ENCODE peak calls at places on chromosome 10, in nine cellular contexts. One of them, this sample, is unnamed.

GRCh38 chr10:122469848-122470247 is 8.5 kb downstream of the HTRA1 start:
- DNase-seq in AG09309: no peak
- DNase-seq in HTR-8/SVneo: no peak
- DNase-seq in bronchial epithelial cell: no peak
- DNase-seq in lung: no peak
- DNase-seq in activated T-helper 1 cell treated with anti-CD3 and anti-CD28 coated beads, Interleukin-12 subunit alpha, Interleukin-12 subunit beta, Interleukin-2, Interleukin-4 antibody, amounts not matched to agents 30 ng/mL and 10 ng/mL and 1 ng/mL, durations not matched to agents 14 hours and 24 hours and 36 hours: no peak
- DNase-seq in activated CD4-positive, alpha-beta T cell treated with anti-CD3 and anti-CD28 coated beads, Interleukin-2, amount 50 U/mL, for 1 hour: no peak
- DNase-seq in tibial artery: no peak
- DNase-seq in fibroblast of lung: no peak
- DNase-seq in this sample: no peak

GRCh38 chr10:14412624-14413023 is 81.9 kb upstream of the FRMD4A start:
- DNase-seq in AG09309: no peak
- DNase-seq in HTR-8/SVneo: no peak
- DNase-seq in bronchial epithelial cell: no peak
- DNase-seq in lung: no peak
- DNase-seq in activated T-helper 1 cell treated with anti-CD3 and anti-CD28 coated beads, Interleukin-12 subunit alpha, Interleukin-12 subunit beta, Interleukin-2, Interleukin-4 antibody, amounts not matched to agents 30 ng/mL and 10 ng/mL and 1 ng/mL, durations not matched to agents 14 hours and 24 hours and 36 hours: no peak
- DNase-seq in activated CD4-positive, alpha-beta T cell treated with anti-CD3 and anti-CD28 coated beads, Interleukin-2, amount 50 U/mL, for 1 hour: no peak
- DNase-seq in tibial artery: no peak
- DNase-seq in fibroblast of lung: no peak
- DNase-seq in this sample: no peak

GRCh38 chr10:37535459-37536246 is 321.8 kb downstream of the ZNF248 start:
- DNase-seq in AG09309: no peak
- DNase-seq in HTR-8/SVneo: peak
- DNase-seq in bronchial epithelial cell: no peak
- DNase-seq in lung: no peak
- DNase-seq in activated T-helper 1 cell treated with anti-CD3 and anti-CD28 coated beads, Interleukin-12 subunit alpha, Interleukin-12 subunit beta, Interleukin-2, Interleukin-4 antibody, amounts not matched to agents 30 ng/mL and 10 ng/mL and 1 ng/mL, durations not matched to agents 14 hours and 24 hours and 36 hours: no peak
- DNase-seq in activated CD4-positive, alpha-beta T cell treated with anti-CD3 and anti-CD28 coated beads, Interleukin-2, amount 50 U/mL, for 1 hour: no peak
- DNase-seq in tibial artery: no peak
- DNase-seq in fibroblast of lung: no peak
- DNase-seq in this sample: no peak

GRCh38 chr10:75417522-75417927 is 13.9 kb upstream of the LRMDA start:
- DNase-seq in AG09309: no peak
- DNase-seq in HTR-8/SVneo: no peak
- DNase-seq in bronchial epithelial cell: peak
- DNase-seq in lung: no peak
- DNase-seq in activated T-helper 1 cell treated with anti-CD3 and anti-CD28 coated beads, Interleukin-12 subunit alpha, Interleukin-12 subunit beta, Interleukin-2, Interleukin-4 antibody, amounts not matched to agents 30 ng/mL and 10 ng/mL and 1 ng/mL, durations not matched to agents 14 hours and 24 hours and 36 hours: no peak
- DNase-seq in activated CD4-positive, alpha-beta T cell treated with anti-CD3 and anti-CD28 coated beads, Interleukin-2, amount 50 U/mL, for 1 hour: no peak
- DNase-seq in tibial artery: no peak
- DNase-seq in fibroblast of lung: peak
- DNase-seq in this sample: no peak

GRCh38 chr10:72659694-72660093 is 32.2 kb upstream of the MCU start:
- DNase-seq in AG09309: no peak
- DNase-seq in HTR-8/SVneo: no peak
- DNase-seq in bronchial epithelial cell: no peak
- DNase-seq in lung: no peak
- DNase-seq in activated T-helper 1 cell treated with anti-CD3 and anti-CD28 coated beads, Interleukin-12 subunit alpha, Interleukin-12 subunit beta, Interleukin-2, Interleukin-4 antibody, amounts not matched to agents 30 ng/mL and 10 ng/mL and 1 ng/mL, durations not matched to agents 14 hours and 24 hours and 36 hours: no peak
- DNase-seq in activated CD4-positive, alpha-beta T cell treated with anti-CD3 and anti-CD28 coated beads, Interleukin-2, amount 50 U/mL, for 1 hour: no peak
- DNase-seq in tibial artery: no peak
- DNase-seq in fibroblast of lung: peak
- DNase-seq in this sample: no peak

GRCh38 chr10:47045331-47045861 is 134.2 kb downstream of the PTPN20 start:
- DNase-seq in AG09309: no peak
- DNase-seq in HTR-8/SVneo: no peak
- DNase-seq in bronchial epithelial cell: no peak
- DNase-seq in lung: no peak
- DNase-seq in activated T-helper 1 cell treated with anti-CD3 and anti-CD28 coated beads, Interleukin-12 subunit alpha, Interleukin-12 subunit beta, Interleukin-2, Interleukin-4 antibody, amounts not matched to agents 30 ng/mL and 10 ng/mL and 1 ng/mL, durations not matched to agents 14 hours and 24 hours and 36 hours: no peak
- DNase-seq in activated CD4-positive, alpha-beta T cell treated with anti-CD3 and anti-CD28 coated beads, Interleukin-2, amount 50 U/mL, for 1 hour: no peak
- DNase-seq in tibial artery: no peak
- DNase-seq in fibroblast of lung: no peak
- DNase-seq in this sample: peak

GRCh38 chr10:96995851-96996250 is 163.8 kb downstream of the LCOR start:
- DNase-seq in AG09309: no peak
- DNase-seq in HTR-8/SVneo: peak
- DNase-seq in bronchial epithelial cell: peak
- DNase-seq in lung: no peak
- DNase-seq in activated T-helper 1 cell treated with anti-CD3 and anti-CD28 coated beads, Interleukin-12 subunit alpha, Interleukin-12 subunit beta, Interleukin-2, Interleukin-4 antibody, amounts not matched to agents 30 ng/mL and 10 ng/mL and 1 ng/mL, durations not matched to agents 14 hours and 24 hours and 36 hours: no peak
- DNase-seq in activated CD4-positive, alpha-beta T cell treated with anti-CD3 and anti-CD28 coated beads, Interleukin-2, amount 50 U/mL, for 1 hour: no peak
- DNase-seq in tibial artery: no peak
- DNase-seq in fibroblast of lung: peak
- DNase-seq in this sample: no peak

GRCh38 chr10:68856352-68856751 is 29.0 kb downstream of the STOX1 start:
- DNase-seq in AG09309: no peak
- DNase-seq in HTR-8/SVneo: no peak
- DNase-seq in bronchial epithelial cell: no peak
- DNase-seq in lung: no peak
- DNase-seq in activated T-helper 1 cell treated with anti-CD3 and anti-CD28 coated beads, Interleukin-12 subunit alpha, Interleukin-12 subunit beta, Interleukin-2, Interleukin-4 antibody, amounts not matched to agents 30 ng/mL and 10 ng/mL and 1 ng/mL, durations not matched to agents 14 hours and 24 hours and 36 hours: no peak
- DNase-seq in activated CD4-positive, alpha-beta T cell treated with anti-CD3 and anti-CD28 coated beads, Interleukin-2, amount 50 U/mL, for 1 hour: no peak
- DNase-seq in tibial artery: no peak
- DNase-seq in fibroblast of lung: no peak
- DNase-seq in this sample: no peak

GRCh38 chr10:3774814-3775670 is 10.0 kb downstream of the KLF6 start:
- DNase-seq in AG09309: no peak
- DNase-seq in HTR-8/SVneo: no peak
- DNase-seq in bronchial epithelial cell: peak
- DNase-seq in lung: no peak
- DNase-seq in activated T-helper 1 cell treated with anti-CD3 and anti-CD28 coated beads, Interleukin-12 subunit alpha, Interleukin-12 subunit beta, Interleukin-2, Interleukin-4 antibody, amounts not matched to agents 30 ng/mL and 10 ng/mL and 1 ng/mL, durations not matched to agents 14 hours and 24 hours and 36 hours: no peak
- DNase-seq in activated CD4-positive, alpha-beta T cell treated with anti-CD3 and anti-CD28 coated beads, Interleukin-2, amount 50 U/mL, for 1 hour: no peak
- DNase-seq in tibial artery: peak
- DNase-seq in fibroblast of lung: peak
- DNase-seq in this sample: peak

GRCh38 chr10:44071479-44071878 is 313.4 kb downstream of the CXCL12 start:
- DNase-seq in AG09309: peak
- DNase-seq in HTR-8/SVneo: no peak
- DNase-seq in bronchial epithelial cell: no peak
- DNase-seq in lung: no peak
- DNase-seq in activated T-helper 1 cell treated with anti-CD3 and anti-CD28 coated beads, Interleukin-12 subunit alpha, Interleukin-12 subunit beta, Interleukin-2, Interleukin-4 antibody, amounts not matched to agents 30 ng/mL and 10 ng/mL and 1 ng/mL, durations not matched to agents 14 hours and 24 hours and 36 hours: no peak
- DNase-seq in activated CD4-positive, alpha-beta T cell treated with anti-CD3 and anti-CD28 coated beads, Interleukin-2, amount 50 U/mL, for 1 hour: no peak
- DNase-seq in tibial artery: no peak
- DNase-seq in fibroblast of lung: peak
- DNase-seq in this sample: no peak

GRCh38 chr10:72274730-72275350 is 1.1 kb downstream of the DDIT4 start:
- DNase-seq in AG09309: no peak
- DNase-seq in HTR-8/SVneo: no peak
- DNase-seq in bronchial epithelial cell: no peak
- DNase-seq in lung: peak
- DNase-seq in activated T-helper 1 cell treated with anti-CD3 and anti-CD28 coated beads, Interleukin-12 subunit alpha, Interleukin-12 subunit beta, Interleukin-2, Interleukin-4 antibody, amounts not matched to agents 30 ng/mL and 10 ng/mL and 1 ng/mL, durations not matched to agents 14 hours and 24 hours and 36 hours: peak
- DNase-seq in activated CD4-positive, alpha-beta T cell treated with anti-CD3 and anti-CD28 coated beads, Interleukin-2, amount 50 U/mL, for 1 hour: peak
- DNase-seq in tibial artery: peak
- DNase-seq in fibroblast of lung: peak
- DNase-seq in this sample: peak

GRCh38 chr10:97687785-97688781 is 1.0 kb upstream of the AVPI1 start:
- DNase-seq in AG09309: peak
- DNase-seq in HTR-8/SVneo: no peak
- DNase-seq in bronchial epithelial cell: peak
- DNase-seq in lung: peak
- DNase-seq in activated T-helper 1 cell treated with anti-CD3 and anti-CD28 coated beads, Interleukin-12 subunit alpha, Interleukin-12 subunit beta, Interleukin-2, Interleukin-4 antibody, amounts not matched to agents 30 ng/mL and 10 ng/mL and 1 ng/mL, durations not matched to agents 14 hours and 24 hours and 36 hours: no peak
- DNase-seq in activated CD4-positive, alpha-beta T cell treated with anti-CD3 and anti-CD28 coated beads, Interleukin-2, amount 50 U/mL, for 1 hour: no peak
- DNase-seq in tibial artery: peak
- DNase-seq in fibroblast of lung: peak
- DNase-seq in this sample: peak